ENCODE peak calls at places on chromosomes 1 and 21, in five cellular contexts. G is NT2/D1, K is astrocyte of the hippocampus, I is NCI-H1105 treated with DMSO at 0.1 percent for 48 hours, N is amygdala. M is an unnamed sample.

GRCh38 chr1:154757149-154757548 is 112.9 kb downstream of the KCNN3 start:
- DNase-seq in K (no peak), N (no peak), G (no peak), I (no peak), M (no peak)

GRCh38 chr1:229225331-229225782 is 45.6 kb upstream of the RAB4A start:
- DNase-seq in G (no peak), N (no peak), I (peak), K (no peak), M (no peak)

GRCh38 chr1:160428655-160429054 is 28.3 kb downstream of the VANGL2 start:
- DNase-seq in I (peak), G (peak), K (peak), N (no peak), M (peak)

GRCh38 chr1:155220566-155220965 is 12.1 kb downstream of the MTX1 start:
- DNase-seq in K (no peak), G (no peak), N (no peak), I (no peak), M (no peak)

GRCh38 chr1:200379431-200379755 is 30.4 kb downstream of the ZNF281 start:
- DNase-seq in G (no peak), K (peak), N (no peak), I (no peak), M (no peak)

GRCh38 chr21:35016071-35016470 is 33.0 kb downstream of the RUNX1 start:
- DNase-seq in K (no peak), I (no peak), G (no peak), N (no peak), M (no peak)

GRCh38 chr1:63746129-63746864 is 27.5 kb upstream of the ROR1 start:
- DNase-seq in I (no peak), N (no peak), G (no peak), K (peak), M (no peak)

GRCh38 chr1:193979219-193979618 is 792.8 kb upstream of the B3GALT2 start:
- DNase-seq in I (no peak), G (no peak), N (no peak), K (no peak), M (no peak)

GRCh38 chr1:153192697-153193096 is 10.5 kb upstream of the LELP1 start:
- DNase-seq in N (no peak), G (peak), I (no peak), K (peak), M (no peak)